ENCODE peak calls at places on chromosomes 12 and 14, in four cellular contexts. One of them, this sample, is unnamed.

GRCh38 chr12:85626782-85627171 is 209.4 kb downstream of the RASSF9 start:
- DNase-seq in ureter: no peak
- DNase-seq in right cardiac atrium: no peak
- DNase-seq in C1 segment of cervical spinal cord: no peak
- DNase-seq in this sample: no peak

GRCh38 chr14:102164241-102164641 is 24.5 kb downstream of the WDR20 start:
- DNase-seq in right cardiac atrium: peak
- DNase-seq in ureter: no peak
- DNase-seq in C1 segment of cervical spinal cord: no peak
- DNase-seq in this sample: no peak

GRCh38 chr12:103657331-103657730 is 70.3 kb downstream of the STAB2 start:
- DNase-seq in right cardiac atrium: no peak
- DNase-seq in ureter: no peak
- DNase-seq in C1 segment of cervical spinal cord: no peak
- DNase-seq in this sample: no peak

GRCh38 chr12:74725154-74725553 is 187.5 kb downstream of the ATXN7L3B start:
- DNase-seq in ureter: no peak
- DNase-seq in right cardiac atrium: no peak
- DNase-seq in C1 segment of cervical spinal cord: no peak
- DNase-seq in this sample: no peak

GRCh38 chr12:64099430-64099829 is 122.7 kb downstream of the KICS2 start:
- DNase-seq in ureter: no peak
- DNase-seq in C1 segment of cervical spinal cord: no peak
- DNase-seq in right cardiac atrium: no peak
- DNase-seq in this sample: no peak

GRCh38 chr12:64943686-64944085 is 119.2 kb downstream of the TBC1D30 start:
- DNase-seq in C1 segment of cervical spinal cord: no peak
- DNase-seq in right cardiac atrium: no peak
- DNase-seq in ureter: no peak
- DNase-seq in this sample: no peak

GRCh38 chr12:101795786-101796185 is 35.0 kb downstream of the GNPTAB start:
- DNase-seq in C1 segment of cervical spinal cord: no peak
- DNase-seq in right cardiac atrium: no peak
- DNase-seq in ureter: no peak
- DNase-seq in this sample: no peak

GRCh38 chr12:3135522-3136461 is 58.6 kb downstream of the TSPAN9 start:
- DNase-seq in C1 segment of cervical spinal cord: peak
- DNase-seq in right cardiac atrium: no peak
- DNase-seq in ureter: no peak
- DNase-seq in this sample: no peak

GRCh38 chr14:76115010-76115422 is 36.7 kb upstream of the GPATCH2L start:
- DNase-seq in right cardiac atrium: no peak
- DNase-seq in C1 segment of cervical spinal cord: no peak
- DNase-seq in ureter: no peak
- DNase-seq in this sample: no peak

GRCh38 chr12:54262403-54262925 is 17.5 kb downstream of the CBX5 start:
- DNase-seq in right cardiac atrium: no peak
- DNase-seq in ureter: no peak
- DNase-seq in C1 segment of cervical spinal cord: no peak
- DNase-seq in this sample: no peak

GRCh38 chr12:98483621-98484455 is 31.6 kb upstream of the TMPO start:
- DNase-seq in right cardiac atrium: no peak
- DNase-seq in C1 segment of cervical spinal cord: no peak
- DNase-seq in ureter: no peak
- DNase-seq in this sample: no peak

GRCh38 chr12:126617312-126617711 is 1552.1 kb downstream of the AACS start:
- DNase-seq in C1 segment of cervical spinal cord: no peak
- DNase-seq in right cardiac atrium: no peak
- DNase-seq in ureter: no peak
- DNase-seq in this sample: no peak

GRCh38 chr14:65495196-65495595 is 82.7 kb downstream of the FUT8 start:
- DNase-seq in C1 segment of cervical spinal cord: no peak
- DNase-seq in ureter: no peak
- DNase-seq in right cardiac atrium: no peak
- DNase-seq in this sample: no peak

GRCh38 chr12:123934016-123934620 is 38.5 kb downstream of the CCDC92 start:
- DNase-seq in ureter: no peak
- DNase-seq in C1 segment of cervical spinal cord: no peak
- DNase-seq in right cardiac atrium: no peak
- DNase-seq in this sample: no peak

GRCh38 chr12:11630046-11630706 is 19.3 kb upstream of the ETV6 start:
- DNase-seq in ureter: no peak
- DNase-seq in C1 segment of cervical spinal cord: no peak
- DNase-seq in right cardiac atrium: peak
- DNase-seq in this sample: no peak

GRCh38 chr14:35149239-35149638 is 26.9 kb downstream of the PRORP start:
- DNase-seq in right cardiac atrium: no peak
- DNase-seq in C1 segment of cervical spinal cord: no peak
- DNase-seq in ureter: no peak
- DNase-seq in this sample: no peak

This sample was measured in tibial nerve.